ENCODE peak calls at places on chromosome 7, in five cellular contexts. I, X, J, O and E are unnamed samples.

GRCh38 chr7:129376076-129376777 is 58.0 kb upstream of the STRIP2 start:
- DNase-seq in I (no peak), X (peak; percentile 30), J (peak; percentile 65), O (peak; percentile 74), E (no peak)

GRCh38 chr7:2719007-2719406 is 31.0 kb downstream of the AMZ1 start:
- DNase-seq in I (no peak), X (no peak), J (peak; percentile 83), O (no peak), E (no peak)

GRCh38 chr7:12757443-12757842 is 70.0 kb downstream of the ARL4A start:
- DNase-seq in I (no peak), X (peak; percentile 86), J (no peak), O (peak; percentile 57), E (peak; percentile 37)

GRCh38 chr7:50721661-50722259 is 60.9 kb downstream of the GRB10 start:
- DNase-seq in I (no peak), X (no peak), J (no peak), O (no peak), E (no peak)

GRCh38 chr7:49643321-49643720 is 130.1 kb upstream of the VWC2 start:
- DNase-seq in I (no peak), X (no peak), J (no peak), O (no peak), E (no peak)

GRCh38 chr7:36855330-36855729 is 131.0 kb upstream of the AOAH start:
- DNase-seq in I (no peak), X (no peak), J (no peak), O (peak; percentile 99), E (no peak)

GRCh38 chr7:151392002-151392401 is 17.8 kb downstream of the WDR86 start:
- DNase-seq in I (no peak), X (no peak), J (no peak), O (no peak), E (no peak)

GRCh38 chr7:158680754-158681153 is 23.9 kb downstream of the NCAPG2 start:
- DNase-seq in I (no peak), X (no peak), J (no peak), O (no peak), E (no peak)

GRCh38 chr7:20745716-20746115 is 41.0 kb downstream of the SP8 start:
- DNase-seq in I (no peak), X (no peak), J (no peak), O (no peak), E (no peak)

GRCh38 chr7:54090652-54091213 is 451.4 kb upstream of the VSTM2A start:
- DNase-seq in I (no peak), X (no peak), J (no peak), O (no peak), E (no peak)

GRCh38 chr7:17772581-17773288 is 167.6 kb downstream of the SNX13 start:
- DNase-seq in I (no peak), X (no peak), J (no peak), O (no peak), E (no peak)

GRCh38 chr7:120039138-120039537 is 233.8 kb upstream of the KCND2 start:
- DNase-seq in I (no peak), X (no peak), J (no peak), O (no peak), E (no peak)

GRCh38 chr7:44980393-44981034 is 1.7 kb upstream of the MYO1G start:
- DNase-seq in I (no peak), X (peak; percentile 51), J (no peak), O (peak; percentile 60), E (no peak)

GRCh38 chr7:8277394-8277982 is 15.5 kb upstream of the ICA1 start:
- DNase-seq in I (no peak), X (no peak), J (peak; percentile 9), O (peak; percentile 30), E (no peak)

GRCh38 chr7:39461263-39461662 is 104.9 kb upstream of the YAE1 start:
- DNase-seq in I (no peak), X (no peak), J (no peak), O (peak; percentile 20), E (peak; percentile 61)

GRCh38 chr7:105461518-105461917 is 60.6 kb downstream of the PUS7 start:
- DNase-seq in I (no peak), X (no peak), J (no peak), O (peak; percentile 96), E (no peak)

GRCh38 chr7:1665721-1666250 is 4.3 kb upstream of the ELFN1 start:
- DNase-seq in I (no peak), X (no peak), J (no peak), O (peak; percentile 15), E (no peak)

GRCh38 chr7:158880973-158881372 is 24.6 kb downstream of the DYNC2I1 start:
- DNase-seq in I (no peak), X (no peak), J (no peak), O (no peak), E (no peak)

GRCh38 chr7:10343108-10343507 is 630.6 kb upstream of the PHF14 start:
- DNase-seq in I (no peak), X (no peak), J (no peak), O (no peak), E (no peak)

GRCh38 chr7:55476071-55476803 is 96.1 kb downstream of the VOPP1 start:
- DNase-seq in I (no peak), X (peak; percentile 87), J (no peak), O (no peak), E (no peak)

GRCh38 chr7:137990251-137990901 is 11.5 kb downstream of the CREB3L2 start:
- DNase-seq in I (no peak), X (peak; percentile 94), J (no peak), O (peak; percentile 95), E (peak; percentile 93)

GRCh38 chr7:6508539-6508938 is 42.7 kb downstream of the GRID2IP start:
- DNase-seq in I (no peak), X (no peak), J (no peak), O (no peak), E (no peak)

GRCh38 chr7:25775999-25776736 is 375.8 kb upstream of the NFE2L3 start:
- DNase-seq in I (no peak), X (no peak), J (no peak), O (no peak), E (no peak)

GRCh38 chr7:18552943-18553584 is 57.5 kb downstream of the HDAC9 start:
- DNase-seq in I (no peak), X (peak; percentile 23), J (no peak), O (peak; percentile 26), E (no peak)

GRCh38 chr7:114540291-114540690 is 125.7 kb downstream of the FOXP2 start:
- DNase-seq in I (no peak), X (no peak), J (no peak), O (no peak), E (no peak)

GRCh38 chr7:44961844-44962482 is 16.9 kb downstream of the MYO1G start:
- DNase-seq in I (no peak), X (no peak), J (no peak), O (no peak), E (no peak)

DNA sequence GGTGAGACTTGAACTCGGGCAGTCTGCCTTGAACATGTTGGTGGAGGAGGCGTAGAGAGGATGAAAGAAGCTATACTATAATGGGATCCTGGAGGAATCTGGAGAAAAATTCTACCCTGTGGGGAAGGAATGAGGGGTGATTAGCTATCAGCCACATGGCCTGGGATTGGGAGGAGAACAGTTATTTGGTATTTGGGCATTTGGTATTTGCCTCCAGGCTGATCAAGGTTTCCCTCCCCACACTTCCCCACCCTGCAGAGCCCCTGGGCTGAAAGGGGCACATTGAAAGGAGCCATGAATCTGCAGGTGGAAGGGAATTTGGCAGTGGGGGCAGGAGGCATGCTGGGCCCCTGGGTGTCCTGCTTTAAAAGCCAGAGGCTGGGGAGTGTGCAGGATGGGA is 235.3 kb downstream of the INHBA start:
- DNase-seq in I (no peak), X (no peak), J (no peak), O (no peak), E (no peak)
- H3K4me3 ChIP-seq in I (no peak overlapping the region), X (no peak overlapping the region), J (no peak overlapping the region), O (no peak overlapping the region), E (no peak overlapping the region)

GRCh38 chr7:204326-204725 is 12.0 kb downstream of the FAM20C start:
- DNase-seq in I (no peak), X (no peak), J (no peak), O (no peak), E (no peak)

GRCh38 chr7:199465-200249 is 7.3 kb downstream of the FAM20C start:
- DNase-seq in I (no peak), X (no peak), J (no peak), O (no peak), E (no peak)

GRCh38 chr7:200290-200689 is 7.9 kb downstream of the FAM20C start:
- DNase-seq in I (no peak), X (no peak), J (no peak), O (no peak), E (no peak)

GRCh38 chr7:197413-198335 is 5.3 kb downstream of the FAM20C start:
- DNase-seq in I (no peak), X (no peak), J (no peak), O (no peak), E (no peak)

GRCh38 chr7:200704-201103 is 8.3 kb downstream of the FAM20C start:
- DNase-seq in I (no peak), X (no peak), J (no peak), O (no peak), E (no peak)
- TF ChIP-seq CTCF in I (no peak), X (peak; percentile 10), J (no peak), O (no peak), E (peak; percentile 32)

DNA sequence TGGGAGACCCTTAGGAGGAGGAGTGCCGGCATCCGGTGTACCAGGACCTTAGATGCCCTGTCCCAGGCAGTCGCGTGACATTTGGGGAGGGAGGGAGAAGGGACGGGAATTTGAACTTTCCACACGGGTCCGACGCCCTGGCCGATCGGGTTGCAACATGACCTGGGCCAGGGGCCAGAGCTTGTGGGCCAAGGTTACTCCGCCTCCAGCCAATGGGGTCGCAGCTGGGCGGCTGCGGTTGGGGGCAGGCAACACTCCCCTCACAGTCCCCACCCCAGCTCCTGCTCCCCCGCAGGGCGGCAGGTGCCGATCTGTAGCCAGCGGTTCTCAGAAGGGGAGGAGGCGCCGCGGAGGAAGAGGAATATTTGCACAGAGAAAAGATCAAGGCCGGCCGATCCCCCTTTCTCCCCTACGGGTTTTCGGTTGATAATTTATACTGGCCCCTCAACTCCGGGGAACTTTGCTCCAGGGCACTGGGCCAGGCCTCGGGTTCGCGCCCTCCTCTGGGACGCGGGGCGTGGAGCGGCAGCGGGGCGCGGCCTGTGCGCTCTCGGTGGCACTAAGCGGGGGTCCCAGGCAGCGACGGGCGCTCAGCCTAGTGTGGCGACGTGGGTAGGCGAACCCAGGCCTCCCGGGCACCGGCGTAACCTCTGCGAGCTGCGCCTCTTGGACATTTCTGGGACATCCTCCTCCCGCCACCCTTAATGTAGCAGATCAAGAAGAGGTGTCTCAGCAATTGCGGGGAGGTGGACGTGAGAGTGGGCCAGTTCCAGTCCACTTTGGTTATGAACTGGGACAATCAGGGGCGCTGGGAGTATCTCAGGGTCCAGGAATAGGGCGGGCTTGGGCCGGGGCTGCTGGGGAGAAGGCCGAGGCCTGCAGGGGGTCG is 1.2 kb downstream of the MLXIPL start:
- DNase-seq in I (peak; percentile 37), X (no peak), J (no peak), O (no peak), E (no peak)
- H3K4me3 ChIP-seq in I (no peak overlapping the region), X (no peak overlapping the region), J (no peak overlapping the region), O (no peak overlapping the region), E (no peak overlapping the region)

GRCh38 chr7:155464948-155465739 is 7.2 kb downstream of the EN2 start:
- DNase-seq in I (no peak), X (no peak), J (no peak), O (no peak), E (no peak)

GRCh38 chr7:155467846-155468821 is 10.2 kb downstream of the EN2 start:
- DNase-seq in I (no peak), X (no peak), J (no peak), O (no peak), E (no peak)

GRCh38 chr7:155466142-155466813 is 8.3 kb downstream of the EN2 start:
- DNase-seq in I (no peak), X (no peak), J (no peak), O (no peak), E (no peak)

GRCh38 chr7:155465761-155466141 is 7.8 kb downstream of the EN2 start:
- DNase-seq in I (no peak), X (no peak), J (no peak), O (no peak), E (no peak)

GRCh38 chr7:155466814-155467675 is 9.1 kb downstream of the EN2 start:
- DNase-seq in I (no peak), X (no peak), J (no peak), O (no peak), E (no peak)
- TF ChIP-seq CTCF in I (no peak), X (no peak), J (no peak), O (no peak), E (no peak)